ENCODE peak calls at places on chromosome 7, in ten cellular contexts. C, F, K, X, A, I, W, D, H and J are unnamed samples.

GRCh38 chr7:35762781-35763180 is 38.1 kb upstream of the SEPTIN7 start:
- DNase-seq in X (no peak), A (no peak), C (no peak), H (no peak), D (no peak), I (no peak), W (no peak), F (no peak), K (no peak), J (no peak)

GRCh38 chr7:27249724-27250636 is 7.4 kb downstream of the EVX1 start:
- DNase-seq in A (no peak), D (no peak), F (no peak), W (no peak), C (no peak), H (no peak), I (no peak), K (no peak), X (no peak), J (no peak)

GRCh38 chr7:98284335-98285036 is 3.0 kb downstream of the BRI3 start:
- DNase-seq in A (no peak), H (no peak), X (peak; percentile 75), I (peak; percentile 84), K (no peak), F (peak; percentile 22), W (no peak), D (no peak), C (peak; percentile 85), J (peak; percentile 57)

GRCh38 chr7:74476546-74477095 is 22.9 kb downstream of the GTF2IRD1 start:
- DNase-seq in F (no peak), X (no peak), H (no peak), C (no peak), K (no peak), D (no peak), W (no peak), I (no peak), A (no peak), J (no peak)

GRCh38 chr7:1059200-1060091 is 15.1 kb downstream of the GPR146 start:
- DNase-seq in F (no peak), D (no peak), X (no peak), I (peak; percentile 76), C (no peak), A (peak; percentile 24), H (no peak), W (no peak), K (peak; percentile 64), J (no peak)

GRCh38 chr7:22016547-22016946 is 70.8 kb upstream of the CDCA7L start:
- DNase-seq in C (no peak), K (no peak), F (no peak), W (no peak), X (no peak), I (no peak), A (no peak), D (no peak), H (no peak), J (no peak)

GRCh38 chr7:111746950-111747349 is 184.7 kb upstream of the IMMP2L start:
- DNase-seq in X (no peak), W (no peak), H (no peak), I (no peak), C (no peak), K (no peak), F (no peak), A (no peak), D (no peak), J (no peak)

GRCh38 chr7:137753067-137753466 is 93.7 kb downstream of the DGKI start:
- DNase-seq in I (no peak), A (no peak), C (no peak), W (no peak), X (no peak), K (no peak), H (no peak), F (no peak), D (no peak), J (no peak)

GRCh38 chr7:12570148-12570528 is 382 bp upstream of the SCIN start:
- DNase-seq in A (no peak), W (no peak), X (no peak), D (no peak), F (no peak), K (peak; percentile 49), H (peak; percentile 72), C (no peak), I (no peak), J (no peak)

GRCh38 chr7:47496666-47497065 is 85.2 kb downstream of the TNS3 start:
- DNase-seq in F (no peak), A (no peak), I (no peak), W (no peak), H (no peak), X (no peak), K (no peak), C (no peak), D (no peak), J (no peak)

GRCh38 chr7:116167177-116167576 is 43.2 kb upstream of the TES start:
- DNase-seq in K (no peak), H (no peak), X (peak; percentile 47), C (no peak), W (no peak), I (no peak), D (no peak), F (no peak), A (no peak), J (peak; percentile 17)

GRCh38 chr7:1961776-1962276 is 270.9 kb downstream of the MAD1L1 start:
- DNase-seq in H (no peak), I (no peak), D (peak; percentile 30), A (peak; percentile 26), W (no peak), X (no peak), C (peak; percentile 85), K (no peak), F (no peak), J (no peak)

GRCh38 chr7:19091871-19092270 is 25.6 kb downstream of the TWIST1 start:
- DNase-seq in X (no peak), W (no peak), D (no peak), C (no peak), H (no peak), K (no peak), I (no peak), F (no peak), A (no peak), J (no peak)

GRCh38 chr7:136324073-136324704 is 347.0 kb upstream of the MTPN start:
- DNase-seq in H (no peak), C (no peak), K (no peak), D (no peak), X (no peak), F (no peak), W (no peak), I (no peak), A (no peak), J (no peak)

GRCh38 chr7:53111061-53111460 is 75.6 kb downstream of the POM121L12 start:
- DNase-seq in K (no peak), D (no peak), A (no peak), C (no peak), X (no peak), F (no peak), I (no peak), W (no peak), H (no peak), J (no peak)

GRCh38 chr7:100968650-100969049 is 715 bp upstream of the MUC12 start:
- DNase-seq in I (no peak), D (no peak), X (no peak), K (no peak), C (no peak), A (no peak), H (no peak), W (no peak), F (no peak), J (no peak)

GRCh38 chr7:91780526-91780925 is 100.0 kb downstream of the MTERF1 start:
- DNase-seq in H (no peak), D (no peak), C (no peak), X (no peak), I (no peak), W (no peak), K (no peak), F (no peak), A (no peak), J (no peak)